ENCODE peak calls at places on chromosomes 6 and 20, in five cellular contexts. J is neuronal stem cell, E is trophoblast cell, N is H1, V is mesenchymal stem cell. D is an unnamed sample.

GRCh38 chr6:88422831-88423230 is 256.7 kb upstream of the CNR1 start:
- DNase-seq in J (no peak), E (no peak), N (no peak), V (no peak), D (peak; percentile 58)

GRCh38 chr6:20540683-20541082 is 6.4 kb downstream of the CDKAL1 start:
- DNase-seq in J (no peak), E (peak; percentile 31), N (no peak), V (no peak), D (no peak)

GRCh38 chr6:17628873-17629272 is 28.8 kb downstream of the FAM8A1 start:
- DNase-seq in J (no peak), E (no peak), N (no peak), V (no peak), D (no peak)

GRCh38 chr6:52524921-52525320 is 51.9 kb downstream of the TRAM2 start:
- DNase-seq in J (no peak), E (no peak), N (no peak), V (no peak), D (no peak)

GRCh38 chr6:130967502-130968469 is 95.3 kb downstream of the EPB41L2 start:
- DNase-seq in J (no peak), E (no peak), N (no peak), V (no peak), D (no peak)

GRCh38 chr6:93238632-93239031 is 180.7 kb downstream of the EPHA7 start:
- DNase-seq in J (no peak), E (no peak), N (no peak), V (no peak), D (no peak)

GRCh38 chr6:38193051-38193450 is 373.5 kb downstream of the ZFAND3 start:
- DNase-seq in J (no peak), E (no peak), N (peak; percentile 45), V (no peak), D (peak; percentile 17)

GRCh38 chr6:152401978-152402377 is 235.2 kb downstream of the SYNE1 start:
- DNase-seq in J (no peak), E (peak; percentile 55), N (no peak), V (no peak), D (no peak)

GRCh38 chr20:61875221-61875885 is 190.3 kb downstream of the TAF4 start:
- DNase-seq in J (no peak), E (no peak), N (no peak), V (no peak), D (peak; percentile 56)

GRCh38 chr6:15897063-15897934 is 231.6 kb upstream of the MYLIP start:
- DNase-seq in J (no peak), E (peak; percentile 83), N (no peak), V (peak; percentile 91), D (no peak)

GRCh38 chr6:4169028-4169789 is 33.8 kb upstream of the ECI2 start:
- DNase-seq in J (no peak), E (no peak), N (peak; percentile 47), V (no peak), D (no peak)

GRCh38 chr20:40945754-40946451 is 82.7 kb upstream of the TOP1 start:
- DNase-seq in J (peak; percentile 65), E (peak; percentile 58), N (peak; percentile 76), V (peak; percentile 50), D (peak; percentile 81)

DNA sequence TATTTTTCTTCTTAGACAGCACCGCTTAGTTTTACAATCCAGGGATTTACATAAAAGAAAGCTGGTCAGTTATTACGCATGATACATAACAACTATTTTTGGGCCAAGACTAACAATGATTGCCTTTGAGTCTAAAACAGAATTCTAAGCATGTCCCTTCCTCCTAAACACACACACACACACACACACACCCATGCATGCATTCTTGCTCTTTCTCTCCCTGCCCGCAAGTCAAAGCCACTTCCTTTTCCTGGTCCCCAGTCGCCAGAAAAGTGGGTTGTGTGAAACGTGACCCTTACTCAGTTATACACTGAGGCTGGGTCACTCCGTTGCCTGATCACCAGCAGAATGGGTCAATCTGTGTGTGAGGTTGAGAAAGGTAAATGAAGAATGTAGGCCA is 31.4 kb downstream of the FYN start:
- DNase-seq in J (no peak), E (no peak), N (no peak), V (no peak), D (no peak)
- H3K4me1 ChIP-seq in J (peaks cover 36% of the 10 kb centered on the region), E (peaks cover 28% of the 10 kb centered on the region), N (peaks cover 16% of the 10 kb centered on the region), V (peaks cover 24% of the 10 kb centered on the region), D (peaks cover 21% of the 10 kb centered on the region)

DNA sequence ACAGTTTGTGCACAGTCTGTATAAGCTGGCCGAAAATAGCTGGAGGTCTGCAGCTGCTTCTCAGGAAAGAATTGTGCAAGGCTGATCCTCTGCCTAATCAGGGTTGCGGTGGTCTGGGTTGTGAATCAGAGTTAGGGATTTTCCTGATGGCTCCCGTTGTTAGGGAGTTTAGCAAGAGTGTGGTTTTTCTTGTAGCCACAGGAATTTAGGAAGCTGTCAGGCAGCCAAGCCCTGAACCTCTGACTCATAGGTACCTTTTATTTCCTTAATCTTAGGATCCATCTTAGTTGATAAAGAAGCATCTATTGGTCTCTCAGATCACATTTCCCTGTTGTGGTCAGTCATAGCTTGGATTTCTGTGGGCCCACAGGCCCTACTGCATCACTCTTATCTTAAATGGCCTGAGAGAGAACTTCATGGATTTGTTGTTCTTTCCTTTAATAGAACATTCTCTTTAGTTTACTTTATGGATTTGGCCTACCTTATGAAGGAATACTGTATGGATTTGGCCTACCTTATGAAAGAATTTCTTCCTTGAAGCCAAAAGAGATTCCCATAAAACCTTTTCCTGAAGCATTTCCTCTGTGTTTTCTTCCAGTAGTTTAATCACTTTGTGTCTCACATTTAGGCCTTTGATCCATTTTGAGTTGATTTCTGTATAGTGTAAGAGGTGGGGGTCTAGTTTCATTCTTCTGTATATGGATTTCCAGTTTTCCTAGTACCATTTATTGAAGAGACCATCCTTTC is 10.3 kb downstream of the KIF25 start:
- DNase-seq in J (no peak), E (peak; percentile 98), N (peak; percentile 8), V (peak; percentile 100), D (no peak)
- H2BK12ac ChIP-seq in J (no peak overlapping the region), E (no peak overlapping the region), N (no peak overlapping the region), V (no peak overlapping the region), D (no peak overlapping the region)

DNA sequence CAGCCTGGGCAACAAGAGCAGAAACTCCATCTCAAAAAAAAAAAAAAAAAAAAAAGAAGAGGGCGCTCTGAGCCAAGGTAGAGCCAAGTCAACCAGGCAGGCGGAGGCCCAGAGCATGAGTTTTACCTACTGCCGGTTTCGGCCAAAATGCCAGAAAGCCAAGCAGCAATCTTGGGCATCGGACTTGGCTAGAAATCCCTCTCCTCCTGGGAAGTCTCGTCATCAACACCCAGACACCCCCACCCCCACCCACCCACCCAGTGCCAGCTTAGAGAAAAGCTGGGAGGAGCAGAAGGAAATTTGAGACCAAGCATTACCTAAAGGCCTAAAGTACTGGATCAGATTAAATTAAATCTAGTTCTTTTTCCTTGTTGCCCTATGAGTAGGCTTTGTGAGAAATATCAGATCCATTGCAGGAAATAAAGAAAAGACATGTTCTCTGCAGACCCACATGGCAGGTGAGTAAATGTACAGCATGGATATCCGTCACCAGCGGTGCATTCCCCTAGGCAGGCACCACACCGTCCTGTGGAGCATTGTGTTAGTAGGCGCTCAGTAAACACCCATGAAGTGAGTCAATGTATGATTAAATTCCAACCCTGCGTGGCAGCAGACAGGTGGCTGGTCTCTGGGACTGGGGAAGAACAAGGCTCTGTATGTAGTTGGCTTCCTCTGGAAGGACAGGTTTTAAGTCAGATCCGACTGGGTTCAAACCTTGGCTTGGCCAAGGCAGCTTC is 21.0 kb downstream of the RIPOR3 start:
- DNase-seq in J (no peak), E (peak; percentile 87), N (no peak), V (no peak), D (no peak)
- H3K4me1 ChIP-seq in J (peaks cover 2% of the 10 kb centered on the region), E (peaks cover 6% of the 10 kb centered on the region), N (no peaks in the 10 kb centered on the region), V (peaks cover 23% of the 10 kb centered on the region), D (no peaks in the 10 kb centered on the region)

GRCh38 chr6:41626917-41627316 is 11.4 kb upstream of the MDFI start:
- DNase-seq in J (no peak), E (no peak), N (no peak), V (peak; percentile 10), D (no peak)
- H2BK12ac ChIP-seq in J (no peak overlapping the region), E (no peak overlapping the region), N (peak overlapping the region; percentile 5), V (no peak overlapping the region), D (no peak overlapping the region)

GRCh38 chr20:52921300-52921699 is 50.9 kb upstream of the TSHZ2 start:
- DNase-seq in J (no peak), E (no peak), N (no peak), V (no peak), D (no peak)
- H3K4me1 ChIP-seq in J (peaks cover 8% of the 10 kb centered on the region), E (no peaks in the 10 kb centered on the region), N (no peaks in the 10 kb centered on the region), V (no peaks in the 10 kb centered on the region), D (no peaks in the 10 kb centered on the region)

GRCh38 chr6:12048609-12049008 is 36.5 kb downstream of the HIVEP1 start:
- DNase-seq in J (no peak), E (no peak), N (no peak), V (no peak), D (no peak)
- H2BK12ac ChIP-seq in J (no peak overlapping the region), E (no peak overlapping the region), N (no peak overlapping the region), V (no peak overlapping the region), D (no peak overlapping the region)

GRCh38 chr20:32473231-32474008 is 111.7 kb downstream of the NOL4L start:
- DNase-seq in J (peak; percentile 82), E (no peak), N (no peak), V (no peak), D (no peak)
- H3K4me1 ChIP-seq in J (peaks cover 57% of the 10 kb centered on the region), E (peaks cover 51% of the 10 kb centered on the region), N (peaks cover 33% of the 10 kb centered on the region), V (peaks cover 82% of the 10 kb centered on the region), D (no peaks in the 10 kb centered on the region)

GRCh38 chr6:102562713-102563112 is 1169.2 kb downstream of the GRIK2 start:
- DNase-seq in J (no peak), E (no peak), N (no peak), V (no peak), D (no peak)
- H2BK12ac ChIP-seq in J (no peak overlapping the region), E (no peak overlapping the region), N (no peak overlapping the region), V (no peak overlapping the region), D (no peak overlapping the region)